ENCODE peak calls at places on chromosomes 6 and 20, in six cellular contexts. One of them, this sample, is unnamed.

GRCh38 chr6:62672989-62673388 is 387.0 kb upstream of the KHDRBS2 start:
- DNase-seq in heart left ventricle: no peak
- DNase-seq in breast epithelium: no peak
- DNase-seq in lung: no peak
- DNase-seq in GM23338: no peak
- DNase-seq in GM23248: no peak
- DNase-seq in this sample: no peak

GRCh38 chr20:23156170-23156841 is 70.2 kb upstream of the CD93 start:
- DNase-seq in heart left ventricle: no peak
- DNase-seq in breast epithelium: no peak
- DNase-seq in lung: no peak
- DNase-seq in GM23338: no peak
- DNase-seq in GM23248: peak; percentile 90
- DNase-seq in this sample: no peak

GRCh38 chr6:125854355-125854754 is 63.6 kb downstream of the NCOA7 start:
- DNase-seq in heart left ventricle: no peak
- DNase-seq in breast epithelium: no peak
- DNase-seq in lung: no peak
- DNase-seq in GM23338: no peak
- DNase-seq in GM23248: no peak
- DNase-seq in this sample: no peak

GRCh38 chr6:134464690-134465411 is 146.9 kb upstream of the SGK1 start:
- DNase-seq in heart left ventricle: no peak
- DNase-seq in breast epithelium: peak; percentile 62
- DNase-seq in lung: no peak
- DNase-seq in GM23338: peak; percentile 6
- DNase-seq in GM23248: peak; percentile 48
- DNase-seq in this sample: no peak

GRCh38 chr6:44657201-44657824 is 269.8 kb downstream of the CDC5L start:
- DNase-seq in heart left ventricle: no peak
- DNase-seq in breast epithelium: no peak
- DNase-seq in lung: no peak
- DNase-seq in GM23338: peak; percentile 27
- DNase-seq in GM23248: no peak
- DNase-seq in this sample: no peak

GRCh38 chr20:62088258-62089127 is 22.8 kb upstream of the TAF4 start:
- DNase-seq in heart left ventricle: no peak
- DNase-seq in breast epithelium: no peak
- DNase-seq in lung: no peak
- DNase-seq in GM23338: no peak
- DNase-seq in GM23248: peak; percentile 95
- DNase-seq in this sample: no peak

GRCh38 chr6:70134542-70134941 is 168.3 kb downstream of the COL9A1 start:
- DNase-seq in heart left ventricle: no peak
- DNase-seq in breast epithelium: no peak
- DNase-seq in lung: no peak
- DNase-seq in GM23338: no peak
- DNase-seq in GM23248: no peak
- DNase-seq in this sample: no peak

GRCh38 chr6:119349041-119349340 is 570 bp downstream of the MAN1A1 start:
- DNase-seq in heart left ventricle: no peak
- DNase-seq in breast epithelium: no peak
- DNase-seq in lung: no peak
- DNase-seq in GM23338: no peak
- DNase-seq in GM23248: peak; percentile 58
- DNase-seq in this sample: no peak

GRCh38 chr6:45647341-45648138 is 269.8 kb upstream of the SUPT3H start:
- DNase-seq in heart left ventricle: no peak
- DNase-seq in breast epithelium: no peak
- DNase-seq in lung: no peak
- DNase-seq in GM23338: no peak
- DNase-seq in GM23248: no peak
- DNase-seq in this sample: no peak

GRCh38 chr20:37971561-37972127 is 61.6 kb downstream of the TTI1 start:
- DNase-seq in heart left ventricle: no peak
- DNase-seq in breast epithelium: no peak
- DNase-seq in lung: no peak
- DNase-seq in GM23338: no peak
- DNase-seq in GM23248: no peak
- DNase-seq in this sample: no peak

GRCh38 chr6:162408805-162409535 is 318.6 kb downstream of the PRKN start:
- DNase-seq in heart left ventricle: no peak
- DNase-seq in breast epithelium: no peak
- DNase-seq in lung: no peak
- DNase-seq in GM23338: peak; percentile 21
- DNase-seq in GM23248: no peak
- DNase-seq in this sample: no peak

GRCh38 chr20:64098471-64099013 is 8.8 kb downstream of the NPBWR2 start:
- DNase-seq in heart left ventricle: no peak
- DNase-seq in breast epithelium: no peak
- DNase-seq in lung: no peak
- DNase-seq in GM23338: no peak
- DNase-seq in GM23248: no peak
- DNase-seq in this sample: peak; percentile 60

GRCh38 chr6:41939091-41939847 is 2.3 kb downstream of the CCND3 start:
- DNase-seq in heart left ventricle: peak; percentile 37
- DNase-seq in breast epithelium: no peak
- DNase-seq in lung: peak; percentile 66
- DNase-seq in GM23338: peak; percentile 69
- DNase-seq in GM23248: peak; percentile 70
- DNase-seq in this sample: no peak

GRCh38 chr6:126650931-126651330 is 311.0 kb downstream of the CENPW start:
- DNase-seq in heart left ventricle: no peak
- DNase-seq in breast epithelium: no peak
- DNase-seq in lung: no peak
- DNase-seq in GM23338: no peak
- DNase-seq in GM23248: peak; percentile 44
- DNase-seq in this sample: no peak

GRCh38 chr20:23100021-23100753 is 14.1 kb upstream of the CD93 start:
- DNase-seq in heart left ventricle: no peak
- DNase-seq in breast epithelium: no peak
- DNase-seq in lung: no peak
- DNase-seq in GM23338: no peak
- DNase-seq in GM23248: no peak
- DNase-seq in this sample: no peak

GRCh38 chr6:149545258-149545753 is 537 bp downstream of the PPIL4 start:
- DNase-seq in heart left ventricle: peak; percentile 23
- DNase-seq in breast epithelium: peak; percentile 45
- DNase-seq in lung: peak; percentile 57
- DNase-seq in GM23338: peak; percentile 64
- DNase-seq in GM23248: peak; percentile 89
- DNase-seq in this sample: peak; percentile 58

GRCh38 chr6:74420221-74420620 is 724.2 kb downstream of the CD109 start:
- DNase-seq in heart left ventricle: no peak
- DNase-seq in breast epithelium: no peak
- DNase-seq in lung: no peak
- DNase-seq in GM23338: no peak
- DNase-seq in GM23248: no peak
- DNase-seq in this sample: no peak

GRCh38 chr6:6599468-6599873 is 11.0 kb downstream of the LY86 start:
- DNase-seq in heart left ventricle: peak; percentile 54
- DNase-seq in breast epithelium: no peak
- DNase-seq in lung: no peak
- DNase-seq in GM23338: no peak
- DNase-seq in GM23248: no peak
- DNase-seq in this sample: peak; percentile 40

GRCh38 chr6:45129051-45129450 is 199.1 kb upstream of the RUNX2 start:
- DNase-seq in heart left ventricle: no peak
- DNase-seq in breast epithelium: no peak
- DNase-seq in lung: no peak
- DNase-seq in GM23338: no peak
- DNase-seq in GM23248: no peak
- DNase-seq in this sample: no peak

DNA sequence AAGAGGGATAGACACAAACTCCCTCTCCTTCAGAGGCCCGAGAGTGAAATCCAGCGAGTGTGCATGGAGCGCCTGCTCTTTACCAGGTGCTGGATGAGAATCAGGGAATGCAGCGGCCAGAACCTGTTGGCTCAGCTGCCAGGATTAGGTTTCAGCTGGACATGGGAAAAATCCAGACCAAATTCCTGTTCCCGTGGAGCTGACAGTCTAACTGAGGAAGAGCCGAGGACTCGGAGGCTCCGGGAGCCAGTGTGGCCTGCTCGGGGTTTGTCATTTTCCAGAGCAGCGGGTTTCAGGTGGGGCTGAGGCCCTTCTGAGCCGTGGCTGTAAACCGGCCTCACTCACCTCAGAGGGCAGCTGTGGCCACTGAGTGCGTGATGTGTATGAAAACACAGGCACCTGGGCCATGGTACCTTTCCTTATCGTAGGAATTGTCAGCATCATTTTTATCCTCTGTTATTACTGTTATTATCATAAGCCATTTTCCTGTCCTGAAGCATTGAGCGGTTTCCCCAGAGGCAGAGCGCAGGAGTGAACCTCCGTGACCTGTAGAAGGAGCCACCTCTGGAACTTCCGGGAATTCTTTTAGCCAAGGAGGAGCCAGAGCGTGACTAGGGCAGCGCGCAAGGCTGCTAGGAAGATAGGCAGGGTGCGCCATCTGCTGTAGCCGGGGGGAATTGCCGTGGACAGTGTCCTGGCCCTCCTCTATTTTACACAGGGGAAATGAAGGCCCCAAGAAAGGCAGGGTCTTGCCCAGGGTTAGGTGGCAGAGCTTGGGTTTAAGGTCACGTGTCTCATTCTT is 27.3 kb downstream of the PKIG start:
- DNase-seq in heart left ventricle: peak; percentile 88
- DNase-seq in breast epithelium: peak; percentile 86
- DNase-seq in lung: peak; percentile 90
- DNase-seq in GM23338: peak; percentile 97
- DNase-seq in GM23248: peak; percentile 94
- DNase-seq in this sample: peak; percentile 86
- H3K27ac ChIP-seq in heart left ventricle: peak overlapping the region; percentile 89
- H3K27ac ChIP-seq in breast epithelium: peak overlapping the region; percentile 86
- H3K27ac ChIP-seq in lung: peak overlapping the region; percentile 84
- H3K27ac ChIP-seq in GM23338: no peak overlapping the region
- H3K27ac ChIP-seq in GM23248: peak overlapping the region; percentile 22
- H3K27ac ChIP-seq in this sample: peak overlapping the region; percentile 53

GRCh38 chr20:59937150-59937549 is 3.0 kb downstream of the PPP1R3D start:
- DNase-seq in heart left ventricle: no peak
- DNase-seq in breast epithelium: no peak
- DNase-seq in lung: no peak
- DNase-seq in GM23338: no peak
- DNase-seq in GM23248: peak; percentile 44
- DNase-seq in this sample: no peak

GRCh38 chr20:59939052-59939878 is 840 bp downstream of the PPP1R3D start:
- DNase-seq in heart left ventricle: peak; percentile 18
- DNase-seq in breast epithelium: no peak
- DNase-seq in lung: no peak
- DNase-seq in GM23338: peak; percentile 69
- DNase-seq in GM23248: no peak
- DNase-seq in this sample: peak; percentile 53

GRCh38 chr20:59938696-59939051 is 1.4 kb downstream of the PPP1R3D start:
- DNase-seq in heart left ventricle: peak; percentile 21
- DNase-seq in breast epithelium: no peak
- DNase-seq in lung: no peak
- DNase-seq in GM23338: no peak
- DNase-seq in GM23248: peak; percentile 82
- DNase-seq in this sample: peak; percentile 31

GRCh38 chr20:59939879-59940128 is 301 bp downstream of the PPP1R3D start:
- DNase-seq in heart left ventricle: peak; percentile 40
- DNase-seq in breast epithelium: no peak
- DNase-seq in lung: no peak
- DNase-seq in GM23338: no peak
- DNase-seq in GM23248: peak; percentile 59
- DNase-seq in this sample: peak; percentile 50

GRCh38 chr20:59938221-59938620 is 1.9 kb downstream of the PPP1R3D start:
- DNase-seq in heart left ventricle: no peak
- DNase-seq in breast epithelium: no peak
- DNase-seq in lung: no peak
- DNase-seq in GM23338: no peak
- DNase-seq in GM23248: peak; percentile 88
- DNase-seq in this sample: no peak
- H3K4me1 ChIP-seq in heart left ventricle: peaks cover 68% of the 10 kb centered on the region
- H3K4me1 ChIP-seq in breast epithelium: peaks cover 8% of the 10 kb centered on the region
- H3K4me1 ChIP-seq in lung: peaks cover 11% of the 10 kb centered on the region
- H3K4me1 ChIP-seq in GM23338: peaks cover 8% of the 10 kb centered on the region
- H3K4me1 ChIP-seq in GM23248: peaks cover 37% of the 10 kb centered on the region
- H3K4me1 ChIP-seq in this sample: peaks cover 15% of the 10 kb centered on the region

GRCh38 chr6:137894779-137895385 is 27.8 kb downstream of the TNFAIP3 start:
- DNase-seq in heart left ventricle: no peak
- DNase-seq in breast epithelium: no peak
- DNase-seq in lung: no peak
- DNase-seq in GM23338: no peak
- DNase-seq in GM23248: peak; percentile 86
- DNase-seq in this sample: no peak

GRCh38 chr6:137890983-137891537 is 24.0 kb downstream of the TNFAIP3 start:
- DNase-seq in heart left ventricle: no peak
- DNase-seq in breast epithelium: no peak
- DNase-seq in lung: no peak
- DNase-seq in GM23338: no peak
- DNase-seq in GM23248: no peak
- DNase-seq in this sample: no peak

GRCh38 chr6:137892271-137892708 is 25.2 kb downstream of the TNFAIP3 start:
- DNase-seq in heart left ventricle: no peak
- DNase-seq in breast epithelium: no peak
- DNase-seq in lung: no peak
- DNase-seq in GM23338: no peak
- DNase-seq in GM23248: peak; percentile 92
- DNase-seq in this sample: no peak

GRCh38 chr6:137896647-137897046 is 29.6 kb downstream of the TNFAIP3 start:
- DNase-seq in heart left ventricle: no peak
- DNase-seq in breast epithelium: no peak
- DNase-seq in lung: no peak
- DNase-seq in GM23338: no peak
- DNase-seq in GM23248: no peak
- DNase-seq in this sample: no peak

DNA sequence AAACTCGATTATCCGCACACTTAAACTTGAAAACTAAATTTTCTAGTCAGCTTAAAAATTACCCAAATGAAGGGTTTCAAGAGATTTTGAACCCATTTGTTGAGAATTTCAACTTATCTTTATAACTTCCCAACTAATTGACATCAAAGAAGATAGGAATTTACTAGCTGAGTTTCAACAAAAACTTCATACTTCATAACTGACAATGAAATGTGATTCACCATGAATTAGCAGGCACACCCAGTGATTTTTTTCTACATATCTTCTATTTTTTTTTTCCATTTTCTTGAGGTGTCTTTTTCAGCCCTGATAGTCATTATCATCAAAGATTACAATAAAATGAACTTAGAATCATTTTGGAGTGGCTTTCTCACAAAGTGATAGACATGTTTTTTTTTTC is 26.7 kb downstream of the TNFAIP3 start:
- DNase-seq in heart left ventricle: no peak
- DNase-seq in breast epithelium: no peak
- DNase-seq in lung: no peak
- DNase-seq in GM23338: no peak
- DNase-seq in GM23248: peak; percentile 74
- DNase-seq in this sample: no peak
- H3K27ac ChIP-seq in heart left ventricle: no peak overlapping the region
- H3K27ac ChIP-seq in breast epithelium: no peak overlapping the region
- H3K27ac ChIP-seq in lung: no peak overlapping the region
- H3K27ac ChIP-seq in GM23338: no peak overlapping the region
- H3K27ac ChIP-seq in GM23248: peak overlapping the region; percentile 77
- H3K27ac ChIP-seq in this sample: no peak overlapping the region

GRCh38 chr6:35876902-35877301 is 44.0 kb downstream of the SRPK1 start:
- DNase-seq in heart left ventricle: no peak
- DNase-seq in breast epithelium: no peak
- DNase-seq in lung: no peak
- DNase-seq in GM23338: no peak
- DNase-seq in GM23248: no peak
- DNase-seq in this sample: no peak
- H3K4me1 ChIP-seq in heart left ventricle: peaks cover 5% of the 10 kb centered on the region
- H3K4me1 ChIP-seq in breast epithelium: no peaks in the 10 kb centered on the region
- H3K4me1 ChIP-seq in lung: no peaks in the 10 kb centered on the region
- H3K4me1 ChIP-seq in GM23338: no peaks in the 10 kb centered on the region
- H3K4me1 ChIP-seq in GM23248: no peaks in the 10 kb centered on the region
- H3K4me1 ChIP-seq in this sample: no peaks in the 10 kb centered on the region

This sample was measured in pancreas.